ENCODE peak calls at places on chromosomes 6 and 20, in six cellular contexts. U, W, R, H, T and K are unnamed samples.

GRCh38 chr6:22042713-22043112 is 254.1 kb downstream of the PRL start:
- DNase-seq in R (no peak), U (peak; percentile 61), T (no peak), W (no peak), H (no peak), K (no peak)

GRCh38 chr6:135475292-135475886 is 22.2 kb downstream of the AHI1 start:
- DNase-seq in U (no peak), T (no peak), H (no peak), R (no peak), W (peak; percentile 40), K (no peak)

GRCh38 chr6:131029661-131030297 is 33.3 kb downstream of the EPB41L2 start:
- DNase-seq in W (peak; percentile 25), R (no peak), U (no peak), H (no peak), T (peak; percentile 31), K (no peak)

GRCh38 chr6:40907198-40907701 is 131.8 kb downstream of the UNC5CL start:
- DNase-seq in H (peak; percentile 96), T (no peak), W (peak; percentile 72), U (peak; percentile 52), R (no peak), K (no peak)

GRCh38 chr20:60030471-60030870 is 72.2 kb downstream of the CDH26 start:
- DNase-seq in U (no peak), H (no peak), R (no peak), T (no peak), W (no peak), K (no peak)

GRCh38 chr20:21496452-21496851 is 17.4 kb downstream of the NKX2-2 start:
- DNase-seq in R (no peak), U (no peak), T (no peak), W (no peak), H (no peak), K (no peak)

GRCh38 chr20:63544958-63545516 is 2.5 kb downstream of the SRMS start:
- DNase-seq in W (no peak), U (no peak), T (no peak), R (no peak), H (no peak), K (no peak)

GRCh38 chr20:53949319-53949839 is 121.0 kb downstream of the BCAS1 start:
- DNase-seq in T (peak; percentile 51), R (peak; percentile 71), H (peak; percentile 25), W (peak; percentile 91), U (peak; percentile 19), K (no peak)

GRCh38 chr6:85092224-85092623 is 327.8 kb upstream of the TBX18 start:
- DNase-seq in R (no peak), U (no peak), H (no peak), W (no peak), T (no peak), K (no peak)

GRCh38 chr20:34516874-34517542 is 786 bp downstream of the DYNLRB1 start:
- DNase-seq in H (no peak), T (peak; percentile 54), W (no peak), U (no peak), R (no peak), K (peak; percentile 70)

GRCh38 chr6:63598251-63599036 is 26.2 kb downstream of the LOC128125822 start:
- DNase-seq in H (peak; percentile 74), W (peak; percentile 32), U (peak; percentile 79), R (peak; percentile 74), T (peak; percentile 80), K (no peak)

GRCh38 chr20:58087567-58087858 is 140.9 kb downstream of the ANKRD60 start:
- DNase-seq in W (no peak), U (no peak), R (no peak), T (no peak), H (no peak), K (no peak)
- TF ChIP-seq CTCF in W (peak; percentile 60), U (no peak), R (no peak), T (no peak), H (no peak), K (peak; percentile 44)

DNA sequence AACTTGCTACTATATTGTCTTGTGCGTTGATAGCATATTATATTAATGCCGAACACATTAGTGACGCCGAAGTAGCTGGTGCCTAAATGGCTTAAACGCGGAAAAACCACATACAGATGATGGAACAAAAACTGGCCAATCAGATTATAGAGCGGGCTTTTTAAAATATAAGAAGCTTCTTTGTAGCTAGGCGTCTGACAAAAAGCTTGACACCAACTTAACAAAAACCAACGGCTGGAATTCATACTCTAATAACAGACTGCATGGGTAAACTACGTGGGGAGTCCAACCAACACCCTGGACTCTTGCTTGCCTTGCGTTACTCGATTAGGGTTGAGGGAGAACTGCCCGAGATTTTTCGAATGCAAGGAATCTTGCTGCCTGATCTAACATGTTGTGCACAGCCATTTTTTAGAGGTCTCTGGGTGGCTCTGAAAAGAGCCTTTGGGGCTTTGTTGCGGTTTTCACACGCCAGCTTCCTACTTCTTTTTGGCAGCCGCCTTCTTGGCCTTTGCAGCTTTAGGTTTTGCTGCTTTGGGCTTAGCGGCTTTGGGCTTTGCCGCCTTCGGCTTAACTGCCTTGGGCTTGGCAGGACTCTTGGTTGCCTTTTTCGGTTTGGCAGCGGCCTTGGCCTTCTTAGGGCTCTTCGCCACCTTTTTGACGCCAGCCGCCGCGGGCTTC is 45.7 kb downstream of the OR2B2 start:
- DNase-seq in R (no peak), U (no peak), W (peak; percentile 79), H (no peak), T (peak; percentile 64), K (no peak)
- TF ChIP-seq CTCF in R (no peak), U (no peak), W (no peak), H (no peak), T (no peak), K (no peak)

GRCh38 chr20:56383334-56383733 is 8.7 kb downstream of the AURKA start:
- DNase-seq in H (no peak), T (no peak), R (no peak), U (no peak), W (no peak), K (no peak)

GRCh38 chr20:56382696-56383095 is 9.3 kb downstream of the AURKA start:
- DNase-seq in H (peak; percentile 7), W (no peak), T (no peak), U (no peak), R (no peak), K (no peak)

GRCh38 chr20:56380375-56380774 is 11.6 kb downstream of the AURKA start:
- DNase-seq in R (no peak), W (peak; percentile 74), T (no peak), U (no peak), H (no peak), K (no peak)

GRCh38 chr20:56385130-56385529 is 6.9 kb downstream of the AURKA start:
- DNase-seq in W (no peak), T (no peak), U (no peak), H (no peak), R (no peak), K (no peak)

GRCh38 chr20:56381501-56381900 is 10.5 kb downstream of the AURKA start:
- DNase-seq in U (no peak), T (no peak), W (no peak), H (no peak), R (no peak), K (no peak)
- TF ChIP-seq CTCF in U (no peak), T (no peak), W (no peak), H (no peak), R (no peak), K (no peak)

DNA sequence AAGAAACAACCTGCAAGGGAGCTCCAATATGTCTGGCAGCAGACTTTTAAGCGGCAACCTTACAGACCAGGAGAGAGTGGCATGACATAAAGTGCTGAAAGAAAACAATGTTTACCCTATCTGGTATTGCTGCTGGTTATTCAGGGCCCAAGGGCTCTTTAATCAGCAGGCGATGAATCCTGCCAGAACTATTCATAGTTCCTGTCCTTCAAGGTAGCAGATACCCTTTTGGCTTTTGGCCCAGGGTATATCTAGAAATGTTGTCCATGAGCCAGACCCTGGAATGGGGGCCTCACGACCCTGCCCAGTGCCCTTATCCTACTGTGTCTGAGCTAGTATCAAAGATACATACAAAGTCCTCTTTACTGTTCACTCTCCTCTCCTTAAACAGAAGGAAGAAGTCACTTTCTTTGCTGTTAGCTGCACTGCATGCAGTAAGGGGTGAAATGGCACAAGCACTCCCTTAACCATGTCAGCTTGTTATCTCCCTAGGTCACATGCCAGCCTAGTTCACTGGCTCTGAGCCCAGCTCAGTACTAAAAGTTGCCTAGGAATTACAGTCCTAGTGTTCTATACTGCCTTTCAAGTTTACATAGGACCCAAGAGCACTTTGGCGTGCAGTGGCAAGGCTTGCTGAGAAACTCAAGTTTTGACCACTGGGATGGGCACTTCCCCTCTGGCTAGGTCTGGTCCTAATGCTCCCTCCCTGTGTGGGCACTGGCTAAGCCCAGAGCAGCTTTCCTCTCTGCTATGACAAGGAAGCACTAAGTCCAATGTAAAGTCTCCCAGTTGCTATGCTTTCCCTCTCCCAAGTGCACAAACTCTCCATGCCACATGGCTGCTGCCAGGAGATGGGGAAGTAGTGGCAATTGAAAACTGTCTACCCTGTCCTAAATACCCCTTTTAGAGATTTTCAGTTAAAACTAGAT is 122.0 kb downstream of the HTR1B start:
- DNase-seq in H (no peak), U (peak; percentile 82), R (peak; percentile 46), T (no peak), W (no peak), K (no peak)
- TF ChIP-seq CTCF in H (no peak), U (no peak), R (no peak), T (no peak), W (no peak), K (no peak)